ENCODE peak calls at places on chromosomes 5 and 9, in five cellular contexts. F, S, T, Z and J are unnamed samples.

GRCh38 chr9:2199999-2200796 is 185.1 kb downstream of the SMARCA2 start:
- DNase-seq in F (no peak), S (no peak), T (no peak), Z (no peak), J (no peak)

GRCh38 chr5:68849103-68849502 is 244.7 kb upstream of the SLC30A5 start:
- DNase-seq in F (no peak), S (no peak), T (no peak), Z (no peak), J (no peak)

GRCh38 chr5:181173420-181174342 is 26.3 kb downstream of the OR2V2 start:
- DNase-seq in F (peak; percentile 68), S (no peak), T (no peak), Z (peak; percentile 58), J (no peak)

GRCh38 chr5:180803181-180804128 is 849 bp upstream of the MGAT1 start:
- DNase-seq in F (peak; percentile 88), S (peak; percentile 76), T (peak; percentile 91), Z (peak; percentile 89), J (peak; percentile 87)

GRCh38 chr5:1011226-1011631 is 2.6 kb downstream of the NKD2 start:
- DNase-seq in F (no peak), S (no peak), T (peak; percentile 69), Z (peak; percentile 58), J (no peak)

GRCh38 chr5:153654892-153655520 is 164.5 kb downstream of the GRIA1 start:
- DNase-seq in F (no peak), S (no peak), T (no peak), Z (no peak), J (no peak)

GRCh38 chr9:100324594-100325200 is 28.0 kb downstream of the TEX10 start:
- DNase-seq in F (peak; percentile 46), S (no peak), T (no peak), Z (no peak), J (no peak)

GRCh38 chr9:115008536-115008935 is 78.1 kb upstream of the TNFSF8 start:
- DNase-seq in F (no peak), S (no peak), T (no peak), Z (no peak), J (no peak)

GRCh38 chr5:14417232-14417730 is 164.3 kb upstream of the OTULINL start:
- DNase-seq in F (no peak), S (no peak), T (no peak), Z (no peak), J (no peak)

GRCh38 chr9:4837768-4838546 is 45.2 kb downstream of the RCL1 start:
- DNase-seq in F (no peak), S (no peak), T (no peak), Z (no peak), J (no peak)

GRCh38 chr5:138849439-138849838 is 25.7 kb downstream of the LRRTM2 start:
- DNase-seq in F (no peak), S (no peak), T (no peak), Z (no peak), J (no peak)

GRCh38 chr9:69572611-69573010 is 99.6 kb downstream of the APBA1 start:
- DNase-seq in F (no peak), S (no peak), T (no peak), Z (no peak), J (no peak)

GRCh38 chr5:31987985-31988710 is 186.0 kb downstream of the GOLPH3 start:
- DNase-seq in F (no peak), S (no peak), T (no peak), Z (no peak), J (no peak)

GRCh38 chr9:24590432-24590831 is 44.7 kb upstream of the IZUMO3 start:
- DNase-seq in F (no peak), S (no peak), T (no peak), Z (no peak), J (no peak)

GRCh38 chr9:130010151-130010988 is 32.6 kb downstream of the FNBP1 start:
- DNase-seq in F (peak; percentile 55), S (no peak), T (no peak), Z (peak; percentile 61), J (no peak)

GRCh38 chr5:133357758-133358157 is 254.6 kb downstream of the FSTL4 start:
- DNase-seq in F (no peak), S (no peak), T (no peak), Z (no peak), J (no peak)

GRCh38 chr5:107274576-107274975 is 396.2 kb downstream of the EFNA5 start:
- DNase-seq in F (no peak), S (no peak), T (no peak), Z (no peak), J (no peak)

GRCh38 chr5:34743878-34744277 is 87.8 kb downstream of the RAI14 start:
- DNase-seq in F (no peak), S (no peak), T (no peak), Z (no peak), J (no peak)

GRCh38 chr5:81249240-81249639 is 16.1 kb downstream of the CKMT2 start:
- DNase-seq in F (no peak), S (no peak), T (no peak), Z (no peak), J (no peak)

GRCh38 chr5:81247441-81247972 is 14.4 kb downstream of the CKMT2 start:
- DNase-seq in F (no peak), S (no peak), T (no peak), Z (no peak), J (no peak)

GRCh38 chr5:81252904-81253303 is 19.8 kb downstream of the CKMT2 start:
- DNase-seq in F (no peak), S (no peak), T (no peak), Z (no peak), J (no peak)

GRCh38 chr5:81251922-81252321 is 18.8 kb downstream of the CKMT2 start:
- DNase-seq in F (no peak), S (no peak), T (no peak), Z (no peak), J (no peak)

GRCh38 chr5:81250004-81250403 is 16.9 kb downstream of the CKMT2 start:
- DNase-seq in F (no peak), S (no peak), T (no peak), Z (no peak), J (no peak)
- H3K4me3 ChIP-seq in F (no peak overlapping the region), S (no peak overlapping the region), T (no peak overlapping the region), Z (no peak overlapping the region), J (no peak overlapping the region)

GRCh38 chr5:4156889-4157288 is 561.3 kb downstream of the IRX1 start:
- DNase-seq in F (no peak), S (no peak), T (no peak), Z (no peak), J (no peak)

GRCh38 chr5:4159681-4160080 is 564.0 kb downstream of the IRX1 start:
- DNase-seq in F (no peak), S (no peak), T (no peak), Z (no peak), J (no peak)

GRCh38 chr5:4164167-4164566 is 568.5 kb downstream of the IRX1 start:
- DNase-seq in F (no peak), S (no peak), T (no peak), Z (no peak), J (no peak)

GRCh38 chr5:4156153-4156552 is 560.5 kb downstream of the IRX1 start:
- DNase-seq in F (no peak), S (no peak), T (no peak), Z (no peak), J (no peak)

GRCh38 chr5:4158750-4159447 is 563.3 kb downstream of the IRX1 start:
- DNase-seq in F (no peak), S (no peak), T (no peak), Z (no peak), J (no peak)
- H3K4me3 ChIP-seq in F (no peak overlapping the region), S (no peak overlapping the region), T (no peak overlapping the region), Z (no peak overlapping the region), J (no peak overlapping the region)

DNA sequence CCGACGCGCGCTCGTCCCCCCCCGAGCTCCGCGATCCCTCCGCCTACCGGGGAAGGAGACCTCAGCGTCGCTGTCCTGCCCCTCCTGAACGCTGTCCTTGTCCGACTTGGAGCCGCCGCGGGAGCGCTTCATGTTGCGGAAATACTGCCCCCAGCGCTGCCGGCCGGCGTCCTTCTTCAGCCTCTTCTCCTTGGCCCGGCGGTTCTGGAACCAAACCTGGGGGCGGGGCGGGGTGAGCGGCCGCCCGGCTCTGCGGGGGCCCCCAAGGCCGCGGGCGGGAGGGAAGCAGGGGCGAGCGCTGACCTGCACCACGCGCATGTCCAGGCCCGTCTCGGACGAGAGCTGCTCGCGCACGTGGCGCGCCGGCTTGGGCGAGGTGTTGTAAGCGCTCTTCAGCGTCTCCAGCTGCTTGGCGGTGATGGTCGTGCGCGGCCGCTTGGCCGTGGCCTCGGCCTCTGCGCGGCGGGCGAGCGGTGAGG is 6.3 kb downstream of the LHX3 start:
- DNase-seq in F (no peak), S (no peak), T (no peak), Z (no peak), J (no peak)
- H3K4me3 ChIP-seq in F (no peak overlapping the region), S (no peak overlapping the region), T (no peak overlapping the region), Z (no peak overlapping the region), J (no peak overlapping the region)

DNA sequence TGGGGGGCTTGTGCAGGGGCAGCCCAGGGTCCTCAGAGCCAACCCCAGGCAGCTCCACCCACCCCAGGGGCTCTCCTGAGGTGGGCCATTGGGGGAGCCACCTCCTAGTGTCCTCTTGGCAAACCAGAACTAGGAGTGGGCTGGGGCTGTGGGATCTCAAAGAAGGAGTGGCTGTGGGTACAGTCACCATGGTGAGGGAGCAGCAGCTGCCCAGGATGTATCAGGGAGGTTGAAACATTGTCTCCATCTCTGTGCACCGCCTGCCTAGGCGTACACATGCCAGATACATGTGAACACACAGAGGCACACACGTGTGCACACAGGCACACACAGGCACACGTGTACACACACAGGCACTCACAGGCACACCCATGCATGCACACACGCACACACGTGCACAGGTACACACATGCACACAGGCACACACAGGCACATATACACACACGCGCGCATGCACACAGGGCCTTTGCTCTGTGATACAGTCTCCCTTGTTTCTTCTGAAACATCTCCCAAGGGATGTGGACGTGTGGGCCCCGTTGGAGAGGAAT is 10.7 kb downstream of the LCN12 start:
- DNase-seq in F (no peak), S (no peak), T (no peak), Z (no peak), J (no peak)
- H3K4me3 ChIP-seq in F (no peak overlapping the region), S (no peak overlapping the region), T (no peak overlapping the region), Z (no peak overlapping the region), J (no peak overlapping the region)

GRCh38 chr5:143056331-143056689 is 286.1 kb downstream of the ARHGAP26 start:
- DNase-seq in F (no peak), S (no peak), T (no peak), Z (no peak), J (no peak)

GRCh38 chr5:143059355-143059754 is 289.2 kb downstream of the ARHGAP26 start:
- DNase-seq in F (no peak), S (no peak), T (no peak), Z (no peak), J (no peak)

GRCh38 chr5:143055596-143056330 is 285.6 kb downstream of the ARHGAP26 start:
- DNase-seq in F (no peak), S (no peak), T (no peak), Z (no peak), J (no peak)

GRCh38 chr5:143056792-143057579 is 286.8 kb downstream of the ARHGAP26 start:
- DNase-seq in F (no peak), S (no peak), T (no peak), Z (no peak), J (no peak)

GRCh38 chr5:143057580-143057999 is 287.4 kb downstream of the ARHGAP26 start:
- DNase-seq in F (no peak), S (no peak), T (no peak), Z (no peak), J (no peak)
- H3K4me3 ChIP-seq in F (no peak overlapping the region), S (no peak overlapping the region), T (no peak overlapping the region), Z (no peak overlapping the region), J (peak overlapping the region; percentile 26)